ENCODE peak calls at places on chromosomes 7 and 10, in six cellular contexts. One of them, this sample, is unnamed.

GRCh38 chr10:27568196-27569175 is 64.4 kb downstream of the RAB18 start:
- DNase-seq in A549: no peak
- DNase-seq in BJ: no peak
- DNase-seq in hepatocyte: no peak
- DNase-seq in PC-9: no peak
- DNase-seq in GM12864: no peak
- DNase-seq in this sample: peak; percentile 29

GRCh38 chr7:34128762-34129161 is 223.4 kb downstream of the BMPER start:
- DNase-seq in GM12864: no peak
- DNase-seq in PC-9: no peak
- DNase-seq in hepatocyte: no peak
- DNase-seq in BJ: peak; percentile 31
- DNase-seq in A549: no peak
- DNase-seq in this sample: no peak

GRCh38 chr10:77360835-77361234 is 276.8 kb downstream of the KCNMA1 start:
- DNase-seq in BJ: no peak
- DNase-seq in PC-9: no peak
- DNase-seq in GM12864: no peak
- DNase-seq in A549: no peak
- DNase-seq in hepatocyte: no peak
- DNase-seq in this sample: no peak

GRCh38 chr7:57416601-57417358 is 33.2 kb upstream of the ZNF716 start:
- DNase-seq in GM12864: no peak
- DNase-seq in A549: no peak
- DNase-seq in BJ: no peak
- DNase-seq in hepatocyte: no peak
- DNase-seq in PC-9: no peak
- DNase-seq in this sample: no peak

GRCh38 chr7:130930260-130930659 is 196.3 kb upstream of the KLF14 start:
- DNase-seq in BJ: no peak
- DNase-seq in hepatocyte: no peak
- DNase-seq in PC-9: peak; percentile 46
- DNase-seq in A549: peak; percentile 77
- DNase-seq in GM12864: no peak
- DNase-seq in this sample: no peak

GRCh38 chr7:86768394-86768793 is 124.7 kb downstream of the GRM3 start:
- DNase-seq in hepatocyte: no peak
- DNase-seq in BJ: no peak
- DNase-seq in GM12864: no peak
- DNase-seq in A549: no peak
- DNase-seq in PC-9: no peak
- DNase-seq in this sample: no peak

GRCh38 chr10:72980348-72980747 is 25.7 kb upstream of the PLA2G12B start:
- DNase-seq in PC-9: no peak
- DNase-seq in GM12864: no peak
- DNase-seq in BJ: no peak
- DNase-seq in A549: no peak
- DNase-seq in hepatocyte: no peak
- DNase-seq in this sample: no peak

GRCh38 chr10:69352569-69353264 is 64.0 kb downstream of the TACR2 start:
- DNase-seq in PC-9: peak; percentile 55
- DNase-seq in A549: no peak
- DNase-seq in GM12864: no peak
- DNase-seq in hepatocyte: no peak
- DNase-seq in BJ: no peak
- DNase-seq in this sample: no peak

GRCh38 chr10:69439813-69440506 is 11.3 kb upstream of the TSPAN15 start:
- DNase-seq in PC-9: peak; percentile 96
- DNase-seq in A549: peak; percentile 59
- DNase-seq in GM12864: no peak
- DNase-seq in BJ: peak; percentile 40
- DNase-seq in hepatocyte: peak; percentile 87
- DNase-seq in this sample: no peak

DNA sequence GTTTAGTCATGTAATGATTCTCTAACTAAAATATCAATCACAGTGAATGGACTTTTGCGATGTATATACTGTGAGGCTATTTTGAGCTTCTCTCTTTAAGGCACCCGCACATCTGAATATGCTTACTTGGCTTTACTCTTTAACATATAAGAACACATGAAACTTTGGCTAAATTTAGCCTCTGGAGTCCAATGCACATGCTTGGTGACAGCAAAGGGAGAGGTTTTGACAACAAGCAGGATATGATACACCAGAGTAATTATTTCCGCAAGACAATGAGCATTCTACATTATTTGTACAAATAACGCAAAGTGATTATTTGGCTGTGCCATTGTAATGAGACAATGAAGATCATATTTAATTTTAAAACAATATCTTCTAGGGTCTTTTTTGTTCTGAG is 72.4 kb downstream of the ARID5B start:
- DNase-seq in hepatocyte: no peak
- DNase-seq in BJ: no peak
- DNase-seq in GM12864: no peak
- DNase-seq in PC-9: no peak
- DNase-seq in A549: no peak
- DNase-seq in this sample: peak; percentile 37
- TF ChIP-seq CTCF in hepatocyte: no peak
- TF ChIP-seq CTCF in BJ: no peak
- TF ChIP-seq CTCF in GM12864: no peak
- TF ChIP-seq CTCF in PC-9: no peak
- TF ChIP-seq CTCF in A549: no peak
- TF ChIP-seq CTCF in this sample: no peak

GRCh38 chr10:44379907-44380306 is 5.0 kb downstream of the CXCL12 start:
- DNase-seq in GM12864: no peak
- DNase-seq in PC-9: no peak
- DNase-seq in BJ: no peak
- DNase-seq in A549: no peak
- DNase-seq in hepatocyte: no peak
- DNase-seq in this sample: no peak

GRCh38 chr10:44382981-44383748 is 1.7 kb downstream of the CXCL12 start:
- DNase-seq in A549: no peak
- DNase-seq in PC-9: no peak
- DNase-seq in hepatocyte: no peak
- DNase-seq in GM12864: no peak
- DNase-seq in BJ: no peak
- DNase-seq in this sample: no peak

GRCh38 chr10:44380829-44381600 is 3.9 kb downstream of the CXCL12 start:
- DNase-seq in hepatocyte: no peak
- DNase-seq in BJ: no peak
- DNase-seq in GM12864: no peak
- DNase-seq in PC-9: no peak
- DNase-seq in A549: no peak
- DNase-seq in this sample: no peak

GRCh38 chr10:44383749-44384600 is 922 bp downstream of the CXCL12 start:
- DNase-seq in A549: peak; percentile 37
- DNase-seq in PC-9: no peak
- DNase-seq in GM12864: no peak
- DNase-seq in hepatocyte: peak; percentile 42
- DNase-seq in BJ: no peak
- DNase-seq in this sample: peak; percentile 15

GRCh38 chr10:44382131-44382858 is 2.6 kb downstream of the CXCL12 start:
- DNase-seq in hepatocyte: no peak
- DNase-seq in PC-9: no peak
- DNase-seq in GM12864: no peak
- DNase-seq in BJ: no peak
- DNase-seq in A549: no peak
- DNase-seq in this sample: no peak
- H3K4me3 ChIP-seq in hepatocyte: peak overlapping the region; percentile 23
- H3K4me3 ChIP-seq in PC-9: no peak overlapping the region
- H3K4me3 ChIP-seq in GM12864: no peak overlapping the region
- H3K4me3 ChIP-seq in BJ: peak overlapping the region; percentile 75
- H3K4me3 ChIP-seq in A549: no peak overlapping the region
- H3K4me3 ChIP-seq in this sample: no peak overlapping the region

DNA sequence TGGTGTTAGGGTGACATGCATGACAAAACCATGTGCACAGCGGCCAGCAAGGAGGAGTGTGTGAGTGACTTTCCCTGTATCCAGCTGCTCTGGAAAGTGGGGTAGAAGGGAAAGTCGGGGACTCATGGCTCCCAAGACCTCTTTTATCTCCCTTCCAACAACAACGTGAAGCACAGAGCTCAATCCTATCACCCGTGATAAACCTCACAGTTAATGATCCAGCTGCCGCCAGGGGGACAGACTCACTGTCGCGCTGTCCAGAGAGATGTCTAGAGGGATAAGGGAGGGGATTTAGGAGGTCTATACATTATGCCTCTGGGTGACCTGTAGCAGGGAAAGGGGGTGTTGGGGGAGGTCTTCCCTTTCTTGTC is 83.9 kb upstream of the SMNDC1 start:
- DNase-seq in BJ: no peak
- DNase-seq in GM12864: no peak
- DNase-seq in A549: no peak
- DNase-seq in hepatocyte: no peak
- DNase-seq in PC-9: no peak
- DNase-seq in this sample: no peak
- TF ChIP-seq CTCF in BJ: peak; percentile 47
- TF ChIP-seq CTCF in GM12864: no peak
- TF ChIP-seq CTCF in A549: no peak
- TF ChIP-seq CTCF in hepatocyte: peak; percentile 14
- TF ChIP-seq CTCF in PC-9: no peak
- TF ChIP-seq CTCF in this sample: no peak

GRCh38 chr10:97263971-97264370 is 28.5 kb downstream of the ARHGAP19 start:
- DNase-seq in hepatocyte: no peak
- DNase-seq in BJ: no peak
- DNase-seq in GM12864: no peak
- DNase-seq in A549: no peak
- DNase-seq in PC-9: no peak
- DNase-seq in this sample: no peak
- H3K4me3 ChIP-seq in hepatocyte: no peak overlapping the region
- H3K4me3 ChIP-seq in BJ: no peak overlapping the region
- H3K4me3 ChIP-seq in GM12864: no peak overlapping the region
- H3K4me3 ChIP-seq in A549: no peak overlapping the region
- H3K4me3 ChIP-seq in PC-9: no peak overlapping the region
- H3K4me3 ChIP-seq in this sample: no peak overlapping the region

GRCh38 chr10:64376169-64376568 is 855.0 kb downstream of the REEP3 start:
- DNase-seq in GM12864: no peak
- DNase-seq in A549: no peak
- DNase-seq in BJ: no peak
- DNase-seq in PC-9: no peak
- DNase-seq in hepatocyte: peak; percentile 15
- DNase-seq in this sample: no peak
- TF ChIP-seq CTCF in GM12864: no peak
- TF ChIP-seq CTCF in A549: no peak
- TF ChIP-seq CTCF in BJ: no peak
- TF ChIP-seq CTCF in PC-9: no peak
- TF ChIP-seq CTCF in hepatocyte: peak; percentile 16
- TF ChIP-seq CTCF in this sample: no peak

This sample was measured in GM12865.